ENCODE peak calls at places on chromosomes 6 and 20, in eight cellular contexts. L is brain microvascular endothelial cell; E is HCT116; D is mucosa of descending colon; U is sigmoid colon; F is CD4-positive, alpha-beta T cell; P is HL-60; V is nephron progenitor cell. Z is an unnamed sample.

GRCh38 chr6:15038013-15038791 is 207.7 kb upstream of the JARID2 start:
- DNase-seq in P (no peak), E (no peak), U (no peak), F (no peak), D (no peak), L (no peak), V (no peak), Z (no peak)

GRCh38 chr6:104625536-104625935 is 234.2 kb downstream of the HACE1 start:
- DNase-seq in P (no peak), E (no peak), U (no peak), L (peak; percentile 91), D (no peak), V (no peak), F (no peak), Z (peak; percentile 56)

GRCh38 chr6:110329729-110330436 is 28.3 kb downstream of the METTL24 start:
- DNase-seq in P (no peak), V (peak; percentile 33), E (no peak), L (peak; percentile 27), F (no peak), U (peak; percentile 75), D (peak; percentile 38), Z (peak; percentile 9)

GRCh38 chr6:145630598-145630997 is 104.7 kb downstream of the EPM2A start:
- DNase-seq in P (no peak), V (no peak), U (no peak), L (no peak), E (no peak), F (no peak), D (no peak), Z (no peak)

GRCh38 chr20:62501801-62502495 is 26.2 kb upstream of the GATA5 start:
- DNase-seq in E (no peak), P (no peak), U (no peak), F (peak; percentile 42), L (peak; percentile 53), V (no peak), D (no peak), Z (peak; percentile 67)

GRCh38 chr6:162750776-162751175 is 23.0 kb downstream of the PACRG start:
- DNase-seq in U (no peak), F (no peak), E (no peak), D (no peak), V (no peak), P (no peak), L (peak; percentile 37), Z (no peak)

GRCh38 chr6:43811101-43812099 is 41.4 kb downstream of the VEGFA start:
- DNase-seq in F (no peak), U (no peak), P (no peak), E (no peak), L (no peak), D (no peak), V (no peak), Z (no peak)

GRCh38 chr20:39259010-39259803 is 297.1 kb downstream of the DHX35 start:
- DNase-seq in F (no peak), L (no peak), U (peak; percentile 41), P (no peak), V (no peak), D (no peak), E (no peak), Z (no peak)

GRCh38 chr6:146785001-146785585 is 186.3 kb downstream of the ADGB start:
- DNase-seq in U (no peak), D (no peak), L (peak; percentile 53), P (no peak), F (peak; percentile 3), V (peak; percentile 16), E (peak; percentile 56), Z (peak; percentile 18)

GRCh38 chr6:87710090-87710489 is 8.1 kb upstream of the AKIRIN2 start:
- DNase-seq in L (no peak), F (no peak), E (no peak), P (no peak), D (no peak), V (no peak), U (no peak), Z (no peak)

GRCh38 chr6:157946865-157947532 is 34.7 kb upstream of the SYNJ2 start:
- DNase-seq in E (no peak), F (no peak), U (no peak), V (no peak), L (no peak), P (no peak), D (no peak), Z (no peak)

GRCh38 chr6:31660224-31660997 is at the start of gene C6orf47:
- DNase-seq in V (peak; percentile 87), F (peak; percentile 72), P (peak; percentile 67), L (peak; percentile 72), E (peak; percentile 51), D (peak; percentile 89), U (peak; percentile 95), Z (peak; percentile 96)

GRCh38 chr6:107784669-107785068 is 39.4 kb downstream of the SCML4 start:
- DNase-seq in E (no peak), P (no peak), D (no peak), V (no peak), U (no peak), F (no peak), L (no peak), Z (no peak)

GRCh38 chr6:163321717-163322116 is 92.8 kb upstream of the QKI start:
- DNase-seq in P (no peak), F (no peak), U (no peak), D (no peak), E (no peak), L (no peak), V (no peak), Z (no peak)

GRCh38 chr6:26349964-26350857 is 14.8 kb upstream of the BTN3A2 start:
- DNase-seq in U (no peak), L (no peak), E (no peak), D (no peak), V (no peak), P (no peak), F (no peak), Z (no peak)

GRCh38 chr20:23341073-23341472 is 9.5 kb upstream of the NXT1 start:
- DNase-seq in V (no peak), F (no peak), E (no peak), U (no peak), D (no peak), L (no peak), P (no peak), Z (no peak)

GRCh38 chr6:71349976-71350615 is 61.5 kb downstream of the OGFRL1 start:
- DNase-seq in U (peak; percentile 82), F (no peak), V (no peak), P (no peak), D (no peak), L (no peak), E (no peak), Z (no peak)

GRCh38 chr6:128327890-128328289 is 192.5 kb downstream of the PTPRK start:
- DNase-seq in F (peak; percentile 2), D (no peak), L (no peak), V (no peak), P (peak; percentile 13), E (peak; percentile 3), U (no peak), Z (peak; percentile 46)

GRCh38 chr6:63677282-63677681 is 41.7 kb downstream of the PHF3 start:
- DNase-seq in V (no peak), E (no peak), P (no peak), L (no peak), D (no peak), U (no peak), F (no peak), Z (no peak)

GRCh38 chr6:120478650-120479049 is 855.6 kb downstream of the TBC1D32 start:
- DNase-seq in U (no peak), P (no peak), D (no peak), L (no peak), V (no peak), F (no peak), E (no peak), Z (no peak)

GRCh38 chr6:96631248-96631647 is 68.3 kb downstream of the FHL5 start:
- DNase-seq in L (peak; percentile 18), P (no peak), D (no peak), F (no peak), U (no peak), V (no peak), E (no peak), Z (no peak)

GRCh38 chr20:1813101-1813529 is 82.1 kb upstream of the SIRPA start:
- DNase-seq in L (peak; percentile 91), U (peak; percentile 79), F (no peak), V (no peak), D (no peak), P (no peak), E (no peak), Z (peak; percentile 29)

DNA sequence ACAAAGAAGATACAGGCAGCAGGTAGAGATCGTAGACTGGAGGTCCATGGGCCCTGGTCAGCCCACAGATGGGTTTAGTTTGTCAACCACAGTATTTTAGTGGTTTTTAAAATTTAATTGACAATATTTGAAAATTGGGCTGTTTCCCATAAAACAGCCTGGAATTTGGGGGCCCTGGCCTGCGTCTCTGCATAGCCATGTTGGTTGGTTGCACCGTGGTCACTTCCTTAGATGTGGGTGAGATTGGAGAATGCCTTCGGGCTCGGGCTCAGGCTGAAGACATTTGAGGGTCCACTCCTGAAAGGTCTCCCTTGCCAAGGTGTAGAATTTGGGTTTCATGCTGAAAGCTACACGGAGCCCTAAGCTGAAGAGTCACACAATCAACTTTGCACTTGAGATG is 7.7 kb downstream of the DUSP22 start:
- DNase-seq in U (no peak), D (no peak), F (no peak), V (no peak), P (no peak), L (no peak), E (no peak), Z (no peak)
- TF ChIP-seq CTCF in U (no peak), D (no peak), F (no peak), V (no peak), P (no peak), L (no peak), E (no peak), Z (no peak)

GRCh38 chr6:8059129-8059528 is 5.1 kb downstream of the BLOC1S5 start:
- DNase-seq in E (no peak), L (no peak), F (no peak), V (no peak), U (no peak), D (no peak), P (no peak), Z (no peak)
- TF ChIP-seq CTCF in E (peak; percentile 9), L (peak; percentile 16), F (peak; percentile 45), V (peak; percentile 28), U (no peak), D (no peak), P (no peak), Z (no peak)

GRCh38 chr20:7196481-7196880 is 429.0 kb downstream of the BMP2 start:
- DNase-seq in P (no peak), L (no peak), F (no peak), V (no peak), E (no peak), U (no peak), D (no peak), Z (no peak)
- TF ChIP-seq CTCF in P (no peak), L (no peak), F (no peak), V (no peak), E (no peak), U (no peak), D (no peak), Z (no peak)

GRCh38 chr20:34439168-34439567 is 76.1 kb downstream of the ITCH start:
- DNase-seq in U (no peak), L (no peak), E (no peak), V (no peak), F (no peak), D (no peak), P (no peak), Z (no peak)
- TF ChIP-seq CTCF in U (no peak), L (no peak), E (no peak), V (no peak), F (no peak), D (no peak), P (no peak), Z (no peak)

GRCh38 chr20:31738729-31739549 is at the start of gene TPX2:
- DNase-seq in V (peak; percentile 91), P (peak; percentile 95), E (peak; percentile 93), D (peak; percentile 92), U (peak; percentile 97), F (peak; percentile 78), L (peak; percentile 97), Z (peak; percentile 97)
- TF ChIP-seq CTCF in V (no peak), P (no peak), E (no peak), D (no peak), U (peak; percentile 11), F (no peak), L (peak; percentile 39), Z (no peak)

Z was measured in Calu3.